ENCODE peak calls at places on chromosomes 16 and 17, in ten cellular contexts. W is type B pancreatic cell; Q is gastrocnemius medialis; D is cardiac muscle cell; F is left ventricle myocardium inferior; M is progenitor cell of endocrine pancreas; L is fibroblast of mammary gland; C is heart left ventricle; R is CD4-positive, alpha-beta T cell; V is BE2C. T is an unnamed sample.
A peak's percentile ranks its signal among the peaks of the same experiment; 100 is the strongest.

GRCh38 chr16:53541326-53541725 is 38.3 kb upstream of the AKTIP start:
- DNase-seq in W (no peak), Q (no peak), D (no peak), F (no peak), M (no peak), L (peak; percentile 90), C (no peak), R (no peak), V (no peak), T (no peak)

GRCh38 chr17:68328676-68329075 is 37.4 kb downstream of the ARSG start:
- DNase-seq in W (no peak), Q (no peak), D (no peak), F (no peak), M (no peak), L (no peak), C (no peak), R (no peak), V (no peak), T (no peak)

GRCh38 chr17:55348749-55349354 is 72.8 kb downstream of the MMD start:
- DNase-seq in W (no peak), Q (peak; percentile 25), D (peak; percentile 75), F (no peak), M (peak; percentile 29), L (peak; percentile 45), C (peak; percentile 16), R (peak; percentile 42), V (peak; percentile 43), T (peak; percentile 52)

GRCh38 chr17:79777844-79778503 is at the start of gene CBX2:
- DNase-seq in W (peak; percentile 89), Q (peak; percentile 36), D (peak; percentile 91), F (peak; percentile 79), M (peak; percentile 73), L (peak; percentile 36), C (peak; percentile 85), R (peak; percentile 83), V (peak; percentile 90), T (peak; percentile 79)

GRCh38 chr17:40340327-40340726 is 24.2 kb downstream of the GJD3 start:
- DNase-seq in W (no peak), Q (no peak), D (no peak), F (no peak), M (no peak), L (no peak), C (no peak), R (no peak), V (no peak), T (no peak)

GRCh38 chr16:72126429-72126765 is 32.8 kb downstream of the DHX38 start:
- DNase-seq in W (no peak), Q (no peak), D (no peak), F (no peak), M (no peak), L (no peak), C (no peak), R (no peak), V (no peak), T (no peak)

GRCh38 chr17:58277726-58278595 is 2.8 kb downstream of the MPO start:
- DNase-seq in W (no peak), Q (no peak), D (no peak), F (no peak), M (no peak), L (no peak), C (no peak), R (no peak), V (no peak), T (no peak)

GRCh38 chr17:5111402-5112204 is at the start of gene ZNF232:
- DNase-seq in W (peak; percentile 97), Q (peak; percentile 93), D (peak; percentile 98), F (peak; percentile 94), M (peak; percentile 96), L (peak; percentile 87), C (peak; percentile 93), R (peak; percentile 90), V (peak; percentile 87), T (peak; percentile 97)

GRCh38 chr17:16997514-16998429 is 25.9 kb upstream of the TNFRSF13B start:
- DNase-seq in W (no peak), Q (no peak), D (peak; percentile 36), F (no peak), M (no peak), L (peak; percentile 52), C (no peak), R (no peak), V (no peak), T (no peak)

GRCh38 chr16:11057696-11058345 is 113.5 kb downstream of the CLEC16A start:
- DNase-seq in W (no peak), Q (peak; percentile 3), D (no peak), F (no peak), M (no peak), L (no peak), C (no peak), R (no peak), V (no peak), T (no peak)

GRCh38 chr17:41974658-41975057 is 8.1 kb downstream of the CNP start:
- DNase-seq in W (no peak), Q (no peak), D (no peak), F (no peak), M (no peak), L (no peak), C (no peak), R (no peak), V (no peak), T (no peak)

GRCh38 chr17:48270896-48271295 is 159.1 kb downstream of the SKAP1 start:
- DNase-seq in W (no peak), Q (no peak), D (no peak), F (no peak), M (no peak), L (no peak), C (no peak), R (no peak), V (no peak), T (no peak)

GRCh38 chr16:54284931-54285413 is 1.6 kb downstream of the IRX3 start:
- DNase-seq in W (no peak), Q (no peak), D (peak; percentile 50), F (no peak), M (peak; percentile 14), L (peak; percentile 28), C (peak; percentile 29), R (no peak), V (no peak), T (no peak)

GRCh38 chr17:41710472-41711090 is 1.6 kb upstream of the GAST start:
- DNase-seq in W (no peak), Q (no peak), D (no peak), F (no peak), M (no peak), L (peak; percentile 95), C (no peak), R (no peak), V (peak; percentile 84), T (no peak)

DNA sequence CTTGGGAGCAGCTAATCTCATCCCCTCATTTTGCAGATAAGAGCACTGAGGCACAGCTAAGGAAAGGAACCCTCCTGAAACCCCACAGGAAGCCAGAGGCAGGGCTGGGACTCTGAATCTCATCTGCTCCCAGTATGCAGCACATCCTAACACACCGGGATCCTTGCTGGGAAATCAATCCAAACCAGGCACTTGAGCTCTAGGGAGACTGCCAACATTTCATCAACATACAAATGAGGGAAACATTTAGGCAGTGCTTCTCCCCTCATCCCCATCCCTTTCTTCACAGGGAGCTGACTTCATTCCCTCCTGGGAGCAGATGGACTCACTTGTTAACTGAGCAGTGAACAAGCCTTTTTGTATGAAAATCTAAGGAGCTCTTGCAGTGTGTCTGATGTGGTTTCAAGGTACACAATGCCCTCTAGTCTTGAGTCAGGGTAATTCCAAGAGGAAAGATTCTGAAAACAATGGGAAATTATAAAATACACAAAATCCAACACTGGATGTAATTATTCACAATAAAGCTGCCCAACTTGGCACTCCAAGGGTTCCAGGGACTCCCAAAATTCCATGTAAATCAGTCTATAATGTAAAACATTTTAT is 96.3 kb downstream of the TMEM114 start:
- DNase-seq in W (no peak), Q (no peak), D (no peak), F (no peak), M (no peak), L (no peak), C (no peak), R (no peak), V (no peak), T (no peak)
- TF ChIP-seq CTCF in W (peak; percentile 21), Q (no peak), D (no peak), F (no peak), M (no peak), L (no peak), C (no peak), R (no peak), V (no peak), T (no peak)

GRCh38 chr16:80427800-80428199 is 113.0 kb upstream of the DYNLRB2 start:
- DNase-seq in W (no peak), Q (no peak), D (no peak), F (no peak), M (no peak), L (no peak), C (no peak), R (no peak), V (no peak), T (no peak)
- TF ChIP-seq CTCF in W (no peak), Q (no peak), D (no peak), F (no peak), M (no peak), L (no peak), C (no peak), R (no peak), V (no peak), T (no peak)

GRCh38 chr17:34582901-34583245 is 3.5 kb downstream of the TMEM132E start:
- DNase-seq in W (no peak), Q (no peak), D (no peak), F (no peak), M (no peak), L (no peak), C (no peak), R (no peak), V (no peak), T (no peak)

GRCh38 chr17:34586346-34586846 is 7.0 kb downstream of the TMEM132E start:
- DNase-seq in W (no peak), Q (no peak), D (no peak), F (no peak), M (no peak), L (no peak), C (no peak), R (no peak), V (no peak), T (no peak)

GRCh38 chr17:34581446-34582184 is 2.2 kb downstream of the TMEM132E start:
- DNase-seq in W (no peak), Q (no peak), D (peak; percentile 46), F (no peak), M (no peak), L (no peak), C (no peak), R (no peak), V (no peak), T (no peak)

GRCh38 chr17:34582185-34582900 is 3.0 kb downstream of the TMEM132E start:
- DNase-seq in W (no peak), Q (no peak), D (no peak), F (no peak), M (no peak), L (no peak), C (no peak), R (no peak), V (no peak), T (no peak)

GRCh38 chr17:34584805-34585416 is 5.5 kb downstream of the TMEM132E start:
- DNase-seq in W (no peak), Q (no peak), D (peak; percentile 77), F (no peak), M (no peak), L (peak; percentile 11), C (no peak), R (no peak), V (peak; percentile 71), T (no peak)
- TF ChIP-seq CTCF in W (peak; percentile 37), Q (no peak), D (peak; percentile 34), F (no peak), M (no peak), L (peak; percentile 11), C (peak; percentile 15), R (no peak), V (peak; percentile 62), T (no peak)

GRCh38 chr16:85441189-85441889 is 171.8 kb upstream of the GSE1 start:
- DNase-seq in W (no peak), Q (no peak), D (no peak), F (no peak), M (no peak), L (no peak), C (no peak), R (no peak), V (no peak), T (no peak)
- TF ChIP-seq CTCF in W (no peak), Q (no peak), D (no peak), F (no peak), M (no peak), L (no peak), C (no peak), R (no peak), V (no peak), T (no peak)